ENCODE peak calls at places on chromosome 10, in ten cellular contexts. R, C, F, S, H, T, K, B, Z and U are unnamed samples.

GRCh38 chr10:48703776-48704555 is 19.3 kb downstream of the WDFY4 start:
- DNase-seq in B (no peak), H (no peak), F (no peak), S (no peak), C (no peak), R (no peak), K (no peak), T (no peak), Z (no peak), U (no peak)

GRCh38 chr10:93816123-93816747 is 58.5 kb downstream of the LGI1 start:
- DNase-seq in B (peak), R (peak), C (peak), K (peak), H (peak), T (peak), F (peak), Z (peak), S (peak), U (peak)

GRCh38 chr10:4127518-4128315 is 342.7 kb upstream of the KLF6 start:
- DNase-seq in B (peak), K (peak), H (peak), T (no peak), C (no peak), Z (no peak), S (peak), F (no peak), R (no peak), U (no peak)

GRCh38 chr10:132593900-132594876 is 56.6 kb downstream of the INPP5A start:
- DNase-seq in C (no peak), S (no peak), R (no peak), B (no peak), Z (no peak), T (no peak), F (no peak), K (no peak), H (no peak), U (peak)

GRCh38 chr10:114272696-114273095 is 33.6 kb downstream of the VWA2 start:
- DNase-seq in S (no peak), K (no peak), H (no peak), R (no peak), B (no peak), C (no peak), T (no peak), F (no peak), Z (no peak), U (no peak)

GRCh38 chr10:91604936-91605534 is 27.8 kb downstream of the PPP1R3C start:
- DNase-seq in K (peak), R (no peak), B (peak), C (no peak), T (peak), F (no peak), H (no peak), S (no peak), Z (no peak), U (no peak)

GRCh38 chr10:17001961-17002749 is 127.5 kb downstream of the CUBN start:
- DNase-seq in H (no peak), B (no peak), T (no peak), Z (peak), K (peak), R (no peak), F (no peak), S (no peak), C (peak), U (no peak)

GRCh38 chr10:131626274-131626673 is 274.5 kb upstream of the PPP2R2D start:
- DNase-seq in T (no peak), Z (no peak), F (no peak), K (no peak), B (no peak), S (no peak), H (no peak), C (no peak), R (no peak), U (no peak)

GRCh38 chr10:110529596-110530011 is 31.9 kb downstream of the DUSP5 start:
- DNase-seq in R (no peak), H (peak), C (peak), K (no peak), T (no peak), S (no peak), Z (peak), B (no peak), F (no peak), U (no peak)

GRCh38 chr10:79346388-79347225 is 662 bp upstream of the PPIF start:
- DNase-seq in T (no peak), Z (no peak), K (no peak), H (peak), C (no peak), F (peak), B (no peak), R (no peak), S (peak), U (peak)

GRCh38 chr10:69045441-69046300 is 42.2 kb upstream of the SRGN start:
- DNase-seq in T (no peak), S (no peak), B (peak), R (no peak), F (no peak), C (peak), H (no peak), K (no peak), Z (no peak), U (no peak)

GRCh38 chr10:79396587-79396986 is 48.8 kb downstream of the ZCCHC24 start:
- DNase-seq in H (no peak), R (no peak), Z (no peak), S (peak), F (no peak), T (no peak), C (no peak), K (no peak), B (no peak), U (no peak)

GRCh38 chr10:14244801-14245211 is 85.9 kb downstream of the FRMD4A start:
- DNase-seq in B (peak), R (no peak), Z (no peak), C (no peak), T (no peak), S (no peak), K (no peak), F (peak), H (no peak), U (no peak)

GRCh38 chr10:32189400-32190084 is 133.3 kb upstream of the KIF5B start:
- DNase-seq in B (peak), K (no peak), T (peak), H (no peak), F (peak), R (no peak), S (peak), Z (no peak), C (no peak), U (no peak)

GRCh38 chr10:86630079-86630478 is 24.3 kb upstream of the OPN4 start:
- DNase-seq in Z (no peak), B (no peak), F (no peak), K (no peak), S (no peak), T (no peak), C (no peak), R (no peak), H (no peak), U (no peak)

GRCh38 chr10:71804067-71804466 is 30.7 kb upstream of the VSIR start:
- DNase-seq in S (peak), C (no peak), R (no peak), F (no peak), B (no peak), H (no peak), T (no peak), Z (no peak), K (no peak), U (no peak)

GRCh38 chr10:110613341-110613995 is 30.7 kb upstream of the RBM20 start:
- DNase-seq in B (no peak), Z (peak), S (no peak), C (peak), T (no peak), H (peak), K (no peak), F (no peak), R (no peak), U (no peak)

GRCh38 chr10:131431978-131432690 is 120.6 kb upstream of the TCERG1L start:
- DNase-seq in F (no peak), S (no peak), T (no peak), R (no peak), C (no peak), K (no peak), Z (no peak), H (no peak), B (no peak), U (no peak)

GRCh38 chr10:131847241-131847783 is 53.5 kb upstream of the PPP2R2D start:
- DNase-seq in S (no peak), T (no peak), K (no peak), R (no peak), B (no peak), C (no peak), Z (no peak), F (no peak), H (no peak), U (no peak)

GRCh38 chr10:4771554-4772201 is 54.3 kb upstream of the AKR1E2 start:
- DNase-seq in R (no peak), B (peak), S (no peak), H (no peak), C (no peak), Z (no peak), T (no peak), F (no peak), K (no peak), U (no peak)

GRCh38 chr10:125840955-125841354 is 17.6 kb downstream of the BCCIP start:
- DNase-seq in S (no peak), C (no peak), R (no peak), H (no peak), K (no peak), Z (no peak), B (peak), T (no peak), F (no peak), U (no peak)

GRCh38 chr10:33295851-33296250 is 38.6 kb downstream of the NRP1 start:
- DNase-seq in C (no peak), R (no peak), Z (no peak), S (no peak), B (no peak), F (no peak), K (no peak), T (no peak), H (no peak), U (no peak)

GRCh38 chr10:84311596-84311995 is 16.8 kb upstream of the CCSER2 start:
- DNase-seq in T (no peak), S (no peak), Z (no peak), R (no peak), F (no peak), B (no peak), K (no peak), H (no peak), C (no peak), U (no peak)

GRCh38 chr10:59362184-59362966 is at the start of gene FAM13C:
- DNase-seq in R (peak), S (peak), T (no peak), H (no peak), Z (peak), B (peak), K (no peak), F (no peak), C (no peak), U (peak)

GRCh38 chr10:1240341-1240775 is 184.2 kb downstream of the WDR37 start:
- DNase-seq in B (no peak), R (no peak), H (no peak), T (peak), F (no peak), S (peak), Z (no peak), K (no peak), C (peak), U (peak)

GRCh38 chr10:65234261-65234660 is 1691.6 kb upstream of the LRRTM3 start:
- DNase-seq in T (no peak), Z (no peak), H (no peak), C (no peak), B (peak), K (no peak), S (no peak), F (no peak), R (no peak), U (no peak)

GRCh38 chr10:133445751-133446708 is 7.7 kb upstream of the SCART1 start:
- DNase-seq in H (no peak), C (no peak), R (no peak), T (no peak), K (no peak), S (no peak), B (no peak), F (no peak), Z (no peak), U (no peak)

GRCh38 chr10:24784923-24785322 is 61.2 kb upstream of the ARHGAP21 start:
- DNase-seq in R (no peak), S (no peak), Z (no peak), K (no peak), H (no peak), T (no peak), F (no peak), C (no peak), B (peak), U (no peak)

GRCh38 chr10:50396491-50397311 is 145.4 kb upstream of the ASAH2 start:
- DNase-seq in S (no peak), F (no peak), C (no peak), Z (peak), R (no peak), H (no peak), T (no peak), K (no peak), B (peak), U (no peak)

GRCh38 chr10:129486805-129487204 is 19.8 kb downstream of the MGMT start:
- DNase-seq in Z (no peak), C (no peak), R (no peak), S (no peak), H (no peak), T (no peak), F (no peak), B (no peak), K (no peak), U (no peak)

GRCh38 chr10:68618234-68618633 is 58.1 kb downstream of the TET1 start:
- DNase-seq in T (no peak), S (no peak), B (no peak), R (no peak), K (no peak), Z (no peak), H (no peak), F (no peak), C (no peak), U (no peak)

GRCh38 chr10:113438660-113439059 is 114.2 kb upstream of the HABP2 start:
- DNase-seq in F (no peak), Z (no peak), H (no peak), T (no peak), R (no peak), K (peak), B (peak), C (no peak), S (no peak), U (no peak)

GRCh38 chr10:89183571-89183970 is 23.5 kb downstream of the CH25H start:
- DNase-seq in Z (no peak), H (no peak), C (no peak), K (no peak), R (no peak), S (no peak), B (no peak), T (no peak), F (no peak), U (no peak)

GRCh38 chr10:15515207-15515606 is 144.1 kb upstream of the FAM171A1 start:
- DNase-seq in B (no peak), H (no peak), F (no peak), Z (no peak), K (peak), R (no peak), S (no peak), T (no peak), C (no peak), U (no peak)

GRCh38 chr10:92544296-92544695 is 29.6 kb downstream of the IDE start:
- DNase-seq in C (no peak), H (peak), K (no peak), R (no peak), S (peak), B (peak), F (no peak), Z (no peak), T (no peak), U (no peak)

GRCh38 chr10:24493168-24493567 is 230.5 kb downstream of the ARHGAP21 start:
- DNase-seq in S (no peak), H (no peak), B (no peak), Z (no peak), T (no peak), K (no peak), R (no peak), F (no peak), C (no peak), U (no peak)

GRCh38 chr10:12727832-12728215 is 273.7 kb downstream of the CCDC3 start:
- DNase-seq in C (no peak), B (no peak), R (no peak), K (no peak), S (no peak), H (no peak), Z (no peak), T (no peak), F (no peak), U (no peak)